ENCODE peak calls at places on chromosomes 16 and 17, in five cellular contexts. One of them, this sample, is unnamed.

GRCh38 chr17:55735784-55736405 is 13.2 kb upstream of the TMEM100 start:
- DNase-seq in astrocyte: peak; percentile 35
- DNase-seq in heart left ventricle: peak; percentile 31
- DNase-seq in tibial artery: no peak
- DNase-seq in cardiac muscle cell: peak; percentile 66
- DNase-seq in this sample: no peak

GRCh38 chr16:57260294-57260929 is 15.4 kb downstream of the ARL2BP start:
- DNase-seq in astrocyte: peak; percentile 67
- DNase-seq in heart left ventricle: peak; percentile 28
- DNase-seq in tibial artery: peak; percentile 61
- DNase-seq in cardiac muscle cell: no peak
- DNase-seq in this sample: no peak

GRCh38 chr16:49343291-49343690 is 30.3 kb upstream of the C16orf78 start:
- DNase-seq in astrocyte: no peak
- DNase-seq in heart left ventricle: no peak
- DNase-seq in tibial artery: no peak
- DNase-seq in cardiac muscle cell: no peak
- DNase-seq in this sample: no peak

GRCh38 chr16:47461598-47462266 is 601 bp downstream of the PHKB start:
- DNase-seq in astrocyte: peak; percentile 58
- DNase-seq in heart left ventricle: peak; percentile 14
- DNase-seq in tibial artery: no peak
- DNase-seq in cardiac muscle cell: peak; percentile 38
- DNase-seq in this sample: peak; percentile 58

GRCh38 chr16:69435977-69436729 is 11.7 kb downstream of the CYB5B start:
- DNase-seq in astrocyte: no peak
- DNase-seq in heart left ventricle: no peak
- DNase-seq in tibial artery: no peak
- DNase-seq in cardiac muscle cell: peak; percentile 14
- DNase-seq in this sample: no peak

GRCh38 chr17:80860101-80860671 is 131.5 kb upstream of the CHMP6 start:
- DNase-seq in astrocyte: no peak
- DNase-seq in heart left ventricle: no peak
- DNase-seq in tibial artery: no peak
- DNase-seq in cardiac muscle cell: no peak
- DNase-seq in this sample: peak; percentile 13

GRCh38 chr17:46020023-46020735 is 21.1 kb downstream of the STH start:
- DNase-seq in astrocyte: no peak
- DNase-seq in heart left ventricle: no peak
- DNase-seq in tibial artery: no peak
- DNase-seq in cardiac muscle cell: no peak
- DNase-seq in this sample: no peak

GRCh38 chr17:5437721-5438317 is 1.1 kb downstream of the C1QBP start:
- DNase-seq in astrocyte: peak; percentile 35
- DNase-seq in heart left ventricle: no peak
- DNase-seq in tibial artery: no peak
- DNase-seq in cardiac muscle cell: no peak
- DNase-seq in this sample: no peak

GRCh38 chr17:27282054-27282501 is 11.8 kb upstream of the WSB1 start:
- DNase-seq in astrocyte: peak; percentile 80
- DNase-seq in heart left ventricle: no peak
- DNase-seq in tibial artery: no peak
- DNase-seq in cardiac muscle cell: no peak
- DNase-seq in this sample: no peak

GRCh38 chr17:48429638-48430586 is at the start of gene SKAP1:
- DNase-seq in astrocyte: no peak
- DNase-seq in heart left ventricle: no peak
- DNase-seq in tibial artery: no peak
- DNase-seq in cardiac muscle cell: no peak
- DNase-seq in this sample: no peak

GRCh38 chr17:8117980-8118768 is at the start of gene ALOXE3:
- DNase-seq in astrocyte: peak; percentile 63
- DNase-seq in heart left ventricle: peak; percentile 13
- DNase-seq in tibial artery: no peak
- DNase-seq in cardiac muscle cell: no peak
- DNase-seq in this sample: no peak

GRCh38 chr16:2473999-2474876 is 689 bp upstream of the TBC1D24 start:
- DNase-seq in astrocyte: no peak
- DNase-seq in heart left ventricle: peak; percentile 45
- DNase-seq in tibial artery: no peak
- DNase-seq in cardiac muscle cell: peak; percentile 74
- DNase-seq in this sample: no peak

GRCh38 chr17:7263071-7263800 is 958 bp upstream of the CLDN7 start:
- DNase-seq in astrocyte: no peak
- DNase-seq in heart left ventricle: no peak
- DNase-seq in tibial artery: no peak
- DNase-seq in cardiac muscle cell: no peak
- DNase-seq in this sample: no peak

GRCh38 chr17:60640503-60640902 is 37.1 kb upstream of the BCAS3 start:
- DNase-seq in astrocyte: no peak
- DNase-seq in heart left ventricle: no peak
- DNase-seq in tibial artery: no peak
- DNase-seq in cardiac muscle cell: no peak
- DNase-seq in this sample: no peak

GRCh38 chr17:60435244-60436170 is 13.2 kb downstream of the CHCT1 start:
- DNase-seq in astrocyte: peak; percentile 68
- DNase-seq in heart left ventricle: peak; percentile 79
- DNase-seq in tibial artery: peak; percentile 80
- DNase-seq in cardiac muscle cell: peak; percentile 79
- DNase-seq in this sample: peak; percentile 60

GRCh38 chr16:82037251-82037650 is 2.2 kb downstream of the HSD17B2 start:
- DNase-seq in astrocyte: peak; percentile 21
- DNase-seq in heart left ventricle: no peak
- DNase-seq in tibial artery: no peak
- DNase-seq in cardiac muscle cell: no peak
- DNase-seq in this sample: no peak
- H3K4me3 ChIP-seq in astrocyte: no peak overlapping the region
- H3K4me3 ChIP-seq in heart left ventricle: no peak overlapping the region
- H3K4me3 ChIP-seq in tibial artery: no peak overlapping the region
- H3K4me3 ChIP-seq in cardiac muscle cell: no peak overlapping the region
- H3K4me3 ChIP-seq in this sample: no peak overlapping the region

GRCh38 chr17:39642675-39643074 is 5.7 kb downstream of the STARD3 start:
- DNase-seq in astrocyte: no peak
- DNase-seq in heart left ventricle: no peak
- DNase-seq in tibial artery: no peak
- DNase-seq in cardiac muscle cell: no peak
- DNase-seq in this sample: no peak

GRCh38 chr17:39641883-39642282 is 4.9 kb downstream of the STARD3 start:
- DNase-seq in astrocyte: no peak
- DNase-seq in heart left ventricle: no peak
- DNase-seq in tibial artery: no peak
- DNase-seq in cardiac muscle cell: no peak
- DNase-seq in this sample: no peak

GRCh38 chr17:39640493-39641118 is 3.7 kb downstream of the STARD3 start:
- DNase-seq in astrocyte: no peak
- DNase-seq in heart left ventricle: no peak
- DNase-seq in tibial artery: no peak
- DNase-seq in cardiac muscle cell: no peak
- DNase-seq in this sample: no peak

GRCh38 chr17:39641119-39641496 is 4.2 kb downstream of the STARD3 start:
- DNase-seq in astrocyte: no peak
- DNase-seq in heart left ventricle: no peak
- DNase-seq in tibial artery: no peak
- DNase-seq in cardiac muscle cell: no peak
- DNase-seq in this sample: no peak

DNA sequence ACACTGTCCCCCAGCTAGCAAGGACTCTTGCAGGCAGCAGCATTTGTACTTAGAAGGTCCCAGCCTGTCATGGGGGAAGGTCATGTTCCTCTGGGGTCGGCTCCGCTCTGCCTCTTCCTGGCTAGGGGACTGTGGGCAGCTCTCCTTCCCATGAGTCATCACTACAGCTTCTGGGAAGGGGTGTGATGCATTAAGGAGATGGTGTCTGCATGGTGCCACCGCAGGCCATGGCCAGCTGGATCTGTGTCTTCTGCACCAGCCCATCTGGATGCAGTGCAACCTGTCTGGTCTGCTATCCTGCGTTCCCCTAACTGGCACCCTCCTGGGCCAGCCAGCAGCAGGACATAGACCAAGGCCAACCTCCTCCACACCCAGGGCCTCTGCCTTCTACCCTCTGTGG is 6.3 kb downstream of the STARD3 start:
- DNase-seq in astrocyte: peak; percentile 36
- DNase-seq in heart left ventricle: no peak
- DNase-seq in tibial artery: no peak
- DNase-seq in cardiac muscle cell: peak; percentile 40
- DNase-seq in this sample: no peak
- TF ChIP-seq CTCF in astrocyte: no peak
- TF ChIP-seq CTCF in heart left ventricle: no peak
- TF ChIP-seq CTCF in tibial artery: no peak
- TF ChIP-seq CTCF in cardiac muscle cell: no peak
- TF ChIP-seq CTCF in this sample: no peak

DNA sequence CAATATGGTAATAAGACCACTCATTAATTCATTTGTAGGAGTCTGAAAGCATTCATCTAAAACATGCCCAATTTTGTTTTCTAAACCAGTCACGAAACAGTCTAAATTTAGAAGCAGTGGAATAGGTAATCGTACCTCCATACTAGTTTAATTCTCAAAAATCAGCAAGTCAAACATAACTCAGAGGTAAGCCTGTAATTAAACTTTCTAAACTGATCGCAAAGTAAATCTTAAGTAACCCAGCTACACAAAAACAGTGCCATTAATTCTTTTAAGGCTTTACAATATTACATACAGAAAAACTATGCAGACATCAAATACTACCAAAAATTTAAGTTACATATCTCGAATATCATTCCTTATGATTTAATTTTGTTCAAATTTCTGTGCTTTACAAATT is 31.4 kb downstream of the YWHAE start:
- DNase-seq in astrocyte: no peak
- DNase-seq in heart left ventricle: no peak
- DNase-seq in tibial artery: no peak
- DNase-seq in cardiac muscle cell: no peak
- DNase-seq in this sample: no peak
- H3K4me1 ChIP-seq in astrocyte: peaks cover 14% of the 10 kb centered on the region
- H3K4me1 ChIP-seq in heart left ventricle: peaks cover 70% of the 10 kb centered on the region
- H3K4me1 ChIP-seq in tibial artery: peaks cover 71% of the 10 kb centered on the region
- H3K4me1 ChIP-seq in cardiac muscle cell: peaks cover 14% of the 10 kb centered on the region
- H3K4me1 ChIP-seq in this sample: peaks cover 74% of the 10 kb centered on the region

GRCh38 chr16:31441956-31442355 is 633 bp downstream of the ZNF843 start:
- DNase-seq in astrocyte: no peak
- DNase-seq in heart left ventricle: no peak
- DNase-seq in tibial artery: peak; percentile 67
- DNase-seq in cardiac muscle cell: no peak
- DNase-seq in this sample: no peak
- H3K4me3 ChIP-seq in astrocyte: no peak overlapping the region
- H3K4me3 ChIP-seq in heart left ventricle: peak overlapping the region; percentile 60
- H3K4me3 ChIP-seq in tibial artery: peak overlapping the region; percentile 60
- H3K4me3 ChIP-seq in cardiac muscle cell: peak overlapping the region; percentile 42
- H3K4me3 ChIP-seq in this sample: peak overlapping the region; percentile 59

GRCh38 chr16:65679785-65680184 is 557.9 kb upstream of the CDH11 start:
- DNase-seq in astrocyte: no peak
- DNase-seq in heart left ventricle: no peak
- DNase-seq in tibial artery: no peak
- DNase-seq in cardiac muscle cell: no peak
- DNase-seq in this sample: no peak

GRCh38 chr16:65681406-65681805 is 559.5 kb upstream of the CDH11 start:
- DNase-seq in astrocyte: no peak
- DNase-seq in heart left ventricle: no peak
- DNase-seq in tibial artery: no peak
- DNase-seq in cardiac muscle cell: no peak
- DNase-seq in this sample: no peak

GRCh38 chr16:65689726-65690125 is 567.9 kb upstream of the CDH11 start:
- DNase-seq in astrocyte: peak; percentile 44
- DNase-seq in heart left ventricle: no peak
- DNase-seq in tibial artery: no peak
- DNase-seq in cardiac muscle cell: no peak
- DNase-seq in this sample: no peak

GRCh38 chr16:65684230-65684629 is 562.4 kb upstream of the CDH11 start:
- DNase-seq in astrocyte: no peak
- DNase-seq in heart left ventricle: no peak
- DNase-seq in tibial artery: no peak
- DNase-seq in cardiac muscle cell: no peak
- DNase-seq in this sample: no peak
- TF ChIP-seq CTCF in astrocyte: peak; percentile 19
- TF ChIP-seq CTCF in heart left ventricle: no peak
- TF ChIP-seq CTCF in tibial artery: no peak
- TF ChIP-seq CTCF in cardiac muscle cell: peak; percentile 21
- TF ChIP-seq CTCF in this sample: no peak

GRCh38 chr17:37662358-37662757 is 19.1 kb upstream of the DDX52 start:
- DNase-seq in astrocyte: no peak
- DNase-seq in heart left ventricle: no peak
- DNase-seq in tibial artery: no peak
- DNase-seq in cardiac muscle cell: no peak
- DNase-seq in this sample: no peak

GRCh38 chr17:37671028-37671812 is 28.0 kb upstream of the DDX52 start:
- DNase-seq in astrocyte: no peak
- DNase-seq in heart left ventricle: no peak
- DNase-seq in tibial artery: no peak
- DNase-seq in cardiac muscle cell: no peak
- DNase-seq in this sample: no peak

GRCh38 chr17:37671813-37672544 is 28.7 kb upstream of the DDX52 start:
- DNase-seq in astrocyte: peak; percentile 89
- DNase-seq in heart left ventricle: no peak
- DNase-seq in tibial artery: no peak
- DNase-seq in cardiac muscle cell: no peak
- DNase-seq in this sample: no peak

GRCh38 chr17:37664214-37664613 is 21.0 kb upstream of the DDX52 start:
- DNase-seq in astrocyte: no peak
- DNase-seq in heart left ventricle: no peak
- DNase-seq in tibial artery: no peak
- DNase-seq in cardiac muscle cell: no peak
- DNase-seq in this sample: no peak

DNA sequence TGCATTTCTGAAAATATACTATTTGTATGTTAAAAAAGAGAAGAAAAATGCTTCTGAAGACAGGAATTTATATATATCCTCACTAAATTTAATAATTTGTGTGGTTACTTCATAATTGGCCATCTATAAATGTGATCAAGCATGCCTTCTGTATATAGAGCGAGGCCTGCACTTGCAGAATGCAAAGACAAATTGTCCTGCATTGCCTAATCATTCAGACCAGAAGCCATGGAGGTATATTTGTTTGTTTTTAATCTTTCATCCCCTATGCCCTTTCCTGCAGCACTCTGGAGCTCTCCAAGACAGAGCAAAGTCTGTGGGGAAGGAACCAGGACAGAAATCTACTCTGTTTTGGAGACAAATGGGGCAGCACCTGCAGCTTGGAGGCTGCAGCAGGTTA is 23.8 kb upstream of the DDX52 start:
- DNase-seq in astrocyte: no peak
- DNase-seq in heart left ventricle: no peak
- DNase-seq in tibial artery: no peak
- DNase-seq in cardiac muscle cell: no peak
- DNase-seq in this sample: no peak
- H3K4me1 ChIP-seq in astrocyte: peaks cover 12% of the 10 kb centered on the region
- H3K4me1 ChIP-seq in heart left ventricle: no peaks in the 10 kb centered on the region
- H3K4me1 ChIP-seq in tibial artery: no peaks in the 10 kb centered on the region
- H3K4me1 ChIP-seq in cardiac muscle cell: peaks cover 5% of the 10 kb centered on the region
- H3K4me1 ChIP-seq in this sample: no peaks in the 10 kb centered on the region

This sample was measured in gastrocnemius medialis.